ENCODE peak calls at places on chromosomes 13 and 19, in eight cellular contexts. H is AG10803, J is EH, B is right lobe of liver, T is iris pigment epithelial cell, D is occipital lobe, Q is HAP-1, S is AG04450. N is an unnamed sample.

GRCh38 chr19:18107235-18108083 is 9.9 kb downstream of the MAST3 start:
- DNase-seq in H (no peak), J (no peak), B (no peak), T (no peak), D (no peak), Q (no peak), S (no peak), N (no peak)

GRCh38 chr19:35533201-35533821 is at the start of gene GAPDHS:
- DNase-seq in H (no peak), J (no peak), B (no peak), T (no peak), D (no peak), Q (no peak), S (no peak), N (no peak)

GRCh38 chr19:33376423-33376822 is 2.9 kb downstream of the CEBPG start:
- DNase-seq in H (peak), J (peak), B (peak), T (peak), D (no peak), Q (no peak), S (no peak), N (no peak)

GRCh38 chr13:25910243-25910642 is 141.6 kb downstream of the SHISA2 start:
- DNase-seq in H (no peak), J (no peak), B (no peak), T (no peak), D (no peak), Q (no peak), S (no peak), N (no peak)

GRCh38 chr19:40567040-40567749 is 9.5 kb upstream of the SHKBP1 start:
- DNase-seq in H (no peak), J (peak), B (no peak), T (peak), D (no peak), Q (no peak), S (no peak), N (no peak)

GRCh38 chr13:80666782-80667537 is 326.0 kb upstream of the SPRY2 start:
- DNase-seq in H (no peak), J (no peak), B (no peak), T (no peak), D (no peak), Q (no peak), S (no peak), N (no peak)

GRCh38 chr19:33192010-33192409 is 2.1 kb upstream of the LRP3 start:
- DNase-seq in H (no peak), J (no peak), B (no peak), T (no peak), D (no peak), Q (no peak), S (no peak), N (no peak)

GRCh38 chr19:21765151-21765550 is 2.2 kb downstream of the ZNF100 start:
- DNase-seq in H (no peak), J (no peak), B (no peak), T (peak), D (no peak), Q (no peak), S (no peak), N (no peak)

GRCh38 chr13:59303433-59303832 is 860.3 kb downstream of the DIAPH3 start:
- DNase-seq in H (no peak), J (peak), B (no peak), T (no peak), D (no peak), Q (no peak), S (no peak), N (no peak)